ENCODE peak calls at places on chromosomes 13 and 19, in six cellular contexts. One of them, this sample, is unnamed.

GRCh38 chr13:23817833-23818232 is 71.4 kb downstream of the MIPEP start:
- DNase-seq in IMR-90: no peak
- DNase-seq in trophoblast cell: no peak
- DNase-seq in mesendoderm: no peak
- DNase-seq in neuronal stem cell: no peak
- DNase-seq in H9: no peak
- DNase-seq in this sample: no peak

GRCh38 chr13:109875746-109876145 is 89.4 kb upstream of the IRS2 start:
- DNase-seq in mesendoderm: no peak
- DNase-seq in H9: no peak
- DNase-seq in IMR-90: no peak
- DNase-seq in neuronal stem cell: no peak
- DNase-seq in trophoblast cell: no peak
- DNase-seq in this sample: no peak

GRCh38 chr19:1252221-1252817 is 3.9 kb downstream of the MIDN start:
- DNase-seq in trophoblast cell: peak; percentile 72
- DNase-seq in IMR-90: peak; percentile 88
- DNase-seq in H9: no peak
- DNase-seq in mesendoderm: peak; percentile 72
- DNase-seq in neuronal stem cell: no peak
- DNase-seq in this sample: peak; percentile 88

GRCh38 chr13:44106231-44107152 is 226.8 kb downstream of the LACC1 start:
- DNase-seq in trophoblast cell: peak; percentile 18
- DNase-seq in IMR-90: no peak
- DNase-seq in neuronal stem cell: no peak
- DNase-seq in mesendoderm: no peak
- DNase-seq in H9: no peak
- DNase-seq in this sample: no peak

GRCh38 chr19:16139752-16140151 is 3.7 kb upstream of the HSH2D start:
- DNase-seq in IMR-90: no peak
- DNase-seq in mesendoderm: no peak
- DNase-seq in neuronal stem cell: no peak
- DNase-seq in H9: no peak
- DNase-seq in trophoblast cell: no peak
- DNase-seq in this sample: no peak

GRCh38 chr13:83286737-83287136 is 595.5 kb downstream of the SLITRK1 start:
- DNase-seq in mesendoderm: no peak
- DNase-seq in trophoblast cell: no peak
- DNase-seq in H9: no peak
- DNase-seq in neuronal stem cell: no peak
- DNase-seq in IMR-90: peak; percentile 33
- DNase-seq in this sample: no peak

GRCh38 chr19:16603090-16603489 is 24.9 kb downstream of the MED26 start:
- DNase-seq in IMR-90: no peak
- DNase-seq in mesendoderm: no peak
- DNase-seq in H9: no peak
- DNase-seq in neuronal stem cell: no peak
- DNase-seq in trophoblast cell: no peak
- DNase-seq in this sample: no peak

GRCh38 chr19:41263042-41263849 is 926 bp upstream of the HNRNPUL1 start:
- DNase-seq in trophoblast cell: peak; percentile 68
- DNase-seq in IMR-90: peak; percentile 96
- DNase-seq in H9: peak; percentile 44
- DNase-seq in neuronal stem cell: no peak
- DNase-seq in mesendoderm: peak; percentile 69
- DNase-seq in this sample: peak; percentile 98

GRCh38 chr19:10961763-10962536 is 1.1 kb downstream of the SMARCA4 start:
- DNase-seq in neuronal stem cell: peak; percentile 35
- DNase-seq in mesendoderm: peak; percentile 37
- DNase-seq in IMR-90: peak; percentile 12
- DNase-seq in trophoblast cell: no peak
- DNase-seq in H9: no peak
- DNase-seq in this sample: peak; percentile 43

GRCh38 chr19:17405250-17406038 is at the start of gene BST2:
- DNase-seq in trophoblast cell: peak; percentile 38
- DNase-seq in H9: peak; percentile 64
- DNase-seq in neuronal stem cell: no peak
- DNase-seq in mesendoderm: peak; percentile 52
- DNase-seq in IMR-90: peak; percentile 37
- DNase-seq in this sample: peak; percentile 90

GRCh38 chr19:447816-448546 is 12.9 kb downstream of the SHC2 start:
- DNase-seq in IMR-90: no peak
- DNase-seq in H9: no peak
- DNase-seq in trophoblast cell: no peak
- DNase-seq in mesendoderm: no peak
- DNase-seq in neuronal stem cell: no peak
- DNase-seq in this sample: peak; percentile 85

GRCh38 chr19:38251564-38252051 is 4.6 kb downstream of the PPP1R14A start:
- DNase-seq in mesendoderm: peak; percentile 57
- DNase-seq in neuronal stem cell: no peak
- DNase-seq in H9: no peak
- DNase-seq in IMR-90: no peak
- DNase-seq in trophoblast cell: no peak
- DNase-seq in this sample: peak; percentile 56

GRCh38 chr19:1255186-1256161 is 7.1 kb downstream of the MIDN start:
- DNase-seq in neuronal stem cell: no peak
- DNase-seq in trophoblast cell: no peak
- DNase-seq in IMR-90: no peak
- DNase-seq in mesendoderm: no peak
- DNase-seq in H9: no peak
- DNase-seq in this sample: no peak

GRCh38 chr19:5436101-5436947 is 18.9 kb upstream of the ZNRF4 start:
- DNase-seq in H9: peak; percentile 94
- DNase-seq in trophoblast cell: no peak
- DNase-seq in mesendoderm: peak; percentile 90
- DNase-seq in neuronal stem cell: peak; percentile 89
- DNase-seq in IMR-90: peak; percentile 73
- DNase-seq in this sample: peak; percentile 33

GRCh38 chr19:4352701-4353121 is 9.3 kb downstream of the MPND start:
- DNase-seq in H9: peak; percentile 68
- DNase-seq in IMR-90: peak; percentile 71
- DNase-seq in mesendoderm: peak; percentile 69
- DNase-seq in trophoblast cell: no peak
- DNase-seq in neuronal stem cell: peak; percentile 72
- DNase-seq in this sample: peak; percentile 73

GRCh38 chr19:41886761-41887710 is 4.1 kb downstream of the ARHGEF1 start:
- DNase-seq in trophoblast cell: no peak
- DNase-seq in neuronal stem cell: no peak
- DNase-seq in H9: no peak
- DNase-seq in mesendoderm: peak; percentile 43
- DNase-seq in IMR-90: no peak
- DNase-seq in this sample: no peak

GRCh38 chr13:51643114-51643881 is 59.0 kb downstream of the WDFY2 start:
- DNase-seq in H9: no peak
- DNase-seq in IMR-90: peak; percentile 91
- DNase-seq in neuronal stem cell: no peak
- DNase-seq in trophoblast cell: peak; percentile 82
- DNase-seq in mesendoderm: peak; percentile 89
- DNase-seq in this sample: peak; percentile 95

GRCh38 chr13:94090773-94091172 is 388.7 kb downstream of the DCT start:
- DNase-seq in mesendoderm: no peak
- DNase-seq in IMR-90: peak; percentile 22
- DNase-seq in neuronal stem cell: no peak
- DNase-seq in H9: no peak
- DNase-seq in trophoblast cell: no peak
- DNase-seq in this sample: peak; percentile 35

GRCh38 chr19:7894612-7895309 is 6.5 kb downstream of the LRRC8E start:
- DNase-seq in trophoblast cell: no peak
- DNase-seq in H9: no peak
- DNase-seq in neuronal stem cell: no peak
- DNase-seq in mesendoderm: no peak
- DNase-seq in IMR-90: no peak
- DNase-seq in this sample: no peak

GRCh38 chr19:3335431-3336350 is 30.7 kb upstream of the NFIC start:
- DNase-seq in trophoblast cell: no peak
- DNase-seq in IMR-90: peak; percentile 57
- DNase-seq in neuronal stem cell: no peak
- DNase-seq in mesendoderm: no peak
- DNase-seq in H9: no peak
- DNase-seq in this sample: peak; percentile 78

GRCh38 chr19:41930926-41931592 is 2.8 kb upstream of the ERFL start:
- DNase-seq in H9: peak; percentile 84
- DNase-seq in mesendoderm: peak; percentile 73
- DNase-seq in IMR-90: no peak
- DNase-seq in trophoblast cell: no peak
- DNase-seq in neuronal stem cell: no peak
- DNase-seq in this sample: no peak

GRCh38 chr19:23914402-23915286 is at the start of gene ZNF726:
- DNase-seq in neuronal stem cell: peak; percentile 33
- DNase-seq in H9: no peak
- DNase-seq in trophoblast cell: peak; percentile 91
- DNase-seq in mesendoderm: peak; percentile 88
- DNase-seq in IMR-90: peak; percentile 87
- DNase-seq in this sample: peak; percentile 85

GRCh38 chr19:2110822-2111221 is 14.1 kb downstream of the IZUMO4 start:
- DNase-seq in mesendoderm: peak; percentile 33
- DNase-seq in neuronal stem cell: no peak
- DNase-seq in IMR-90: no peak
- DNase-seq in trophoblast cell: no peak
- DNase-seq in H9: no peak
- DNase-seq in this sample: no peak

DNA sequence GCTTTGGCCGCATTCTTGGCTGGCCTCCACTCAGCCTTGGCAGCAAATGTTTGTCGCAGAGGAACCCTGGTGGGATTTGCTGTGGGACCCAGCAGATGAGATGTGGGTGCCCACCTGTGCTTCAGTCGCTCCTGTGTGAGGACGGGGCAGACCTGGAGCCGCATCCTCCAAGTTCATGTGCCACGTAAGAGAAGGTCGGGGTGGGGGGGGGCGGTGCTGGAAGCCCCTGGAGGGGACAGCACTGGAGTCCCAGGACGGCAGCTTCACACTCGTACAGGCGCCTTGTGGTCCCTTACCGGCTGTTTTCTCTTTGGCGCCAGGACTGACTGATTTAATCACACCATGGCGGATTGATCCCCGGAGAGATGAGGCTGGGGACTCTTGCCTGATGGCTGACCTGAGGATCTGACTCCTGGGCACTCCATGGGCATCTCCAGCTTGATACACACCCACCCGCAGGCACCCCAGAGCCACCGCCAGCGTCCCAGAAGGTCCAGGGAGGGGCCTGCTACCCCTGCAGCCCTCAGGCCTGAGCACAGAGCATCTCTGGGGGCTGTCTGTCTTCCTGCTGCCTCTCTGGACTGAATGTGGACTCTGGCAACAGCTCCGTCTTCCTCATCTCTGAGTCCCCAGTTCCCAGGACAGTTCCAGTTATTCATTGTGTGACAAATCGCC is 10.0 kb upstream of the GRTP1 start:
- DNase-seq in H9: no peak
- DNase-seq in IMR-90: no peak
- DNase-seq in mesendoderm: no peak
- DNase-seq in neuronal stem cell: no peak
- DNase-seq in trophoblast cell: no peak
- DNase-seq in this sample: no peak
- H3K18ac ChIP-seq in H9: no peak overlapping the region
- H3K18ac ChIP-seq in IMR-90: no peak overlapping the region
- H3K18ac ChIP-seq in mesendoderm: no peak overlapping the region
- H3K18ac ChIP-seq in neuronal stem cell: no peak overlapping the region
- H3K18ac ChIP-seq in trophoblast cell: no peak overlapping the region
- H3K18ac ChIP-seq in this sample: no peak overlapping the region

GRCh38 chr19:27674701-27675100 is 1538.2 kb downstream of the UQCRFS1 start:
- DNase-seq in mesendoderm: no peak
- DNase-seq in IMR-90: no peak
- DNase-seq in neuronal stem cell: no peak
- DNase-seq in H9: no peak
- DNase-seq in trophoblast cell: no peak
- DNase-seq in this sample: no peak

GRCh38 chr19:27673986-27674385 is 1539.0 kb downstream of the UQCRFS1 start:
- DNase-seq in H9: no peak
- DNase-seq in neuronal stem cell: no peak
- DNase-seq in trophoblast cell: no peak
- DNase-seq in IMR-90: no peak
- DNase-seq in mesendoderm: no peak
- DNase-seq in this sample: no peak

GRCh38 chr19:27671876-27672275 is 1541.1 kb downstream of the UQCRFS1 start:
- DNase-seq in H9: no peak
- DNase-seq in mesendoderm: no peak
- DNase-seq in neuronal stem cell: no peak
- DNase-seq in trophoblast cell: no peak
- DNase-seq in IMR-90: no peak
- DNase-seq in this sample: no peak

GRCh38 chr19:27675771-27676170 is 1537.2 kb downstream of the UQCRFS1 start:
- DNase-seq in trophoblast cell: no peak
- DNase-seq in IMR-90: no peak
- DNase-seq in neuronal stem cell: no peak
- DNase-seq in mesendoderm: no peak
- DNase-seq in H9: no peak
- DNase-seq in this sample: no peak

GRCh38 chr19:27672309-27673047 is 1540.5 kb downstream of the UQCRFS1 start:
- DNase-seq in mesendoderm: no peak
- DNase-seq in neuronal stem cell: no peak
- DNase-seq in trophoblast cell: no peak
- DNase-seq in H9: no peak
- DNase-seq in IMR-90: no peak
- DNase-seq in this sample: no peak
- H2BK5ac ChIP-seq in mesendoderm: no peak overlapping the region
- H2BK5ac ChIP-seq in neuronal stem cell: no peak overlapping the region
- H2BK5ac ChIP-seq in trophoblast cell: no peak overlapping the region
- H2BK5ac ChIP-seq in H9: no peak overlapping the region
- H2BK5ac ChIP-seq in IMR-90: no peak overlapping the region
- H2BK5ac ChIP-seq in this sample: no peak overlapping the region

GRCh38 chr19:45097776-45098520 is 5.0 kb downstream of the PPP1R37 start:
- DNase-seq in H9: no peak
- DNase-seq in IMR-90: peak; percentile 98
- DNase-seq in trophoblast cell: peak; percentile 32
- DNase-seq in mesendoderm: peak; percentile 89
- DNase-seq in neuronal stem cell: no peak
- DNase-seq in this sample: peak; percentile 97
- H3K79me1 ChIP-seq in H9: no peaks in the 10 kb centered on the region
- H3K79me1 ChIP-seq in IMR-90: peaks cover 89% of the 10 kb centered on the region
- H3K79me1 ChIP-seq in trophoblast cell: peaks cover 4% of the 10 kb centered on the region
- H3K79me1 ChIP-seq in mesendoderm: peaks cover 58% of the 10 kb centered on the region
- H3K79me1 ChIP-seq in neuronal stem cell: peaks cover 20% of the 10 kb centered on the region
- H3K79me1 ChIP-seq in this sample: peaks cover 13% of the 10 kb centered on the region

GRCh38 chr19:56596676-56597075 is 1.6 kb downstream of the ZNF71 start:
- DNase-seq in H9: no peak
- DNase-seq in mesendoderm: no peak
- DNase-seq in neuronal stem cell: no peak
- DNase-seq in IMR-90: no peak
- DNase-seq in trophoblast cell: no peak
- DNase-seq in this sample: no peak

GRCh38 chr19:56594446-56594782 is 688 bp upstream of the ZNF71 start:
- DNase-seq in neuronal stem cell: no peak
- DNase-seq in IMR-90: no peak
- DNase-seq in mesendoderm: no peak
- DNase-seq in trophoblast cell: no peak
- DNase-seq in H9: no peak
- DNase-seq in this sample: no peak

GRCh38 chr19:56597696-56598095 is 2.6 kb downstream of the ZNF71 start:
- DNase-seq in IMR-90: peak; percentile 27
- DNase-seq in H9: no peak
- DNase-seq in neuronal stem cell: no peak
- DNase-seq in mesendoderm: no peak
- DNase-seq in trophoblast cell: no peak
- DNase-seq in this sample: no peak

GRCh38 chr19:56595548-56595899 is 422 bp downstream of the ZNF71 start:
- DNase-seq in mesendoderm: no peak
- DNase-seq in H9: no peak
- DNase-seq in trophoblast cell: no peak
- DNase-seq in neuronal stem cell: no peak
- DNase-seq in IMR-90: peak; percentile 9
- DNase-seq in this sample: peak; percentile 44

GRCh38 chr19:56594783-56595547 is at the start of gene ZNF71:
- DNase-seq in neuronal stem cell: peak; percentile 87
- DNase-seq in trophoblast cell: peak; percentile 75
- DNase-seq in H9: peak; percentile 93
- DNase-seq in IMR-90: peak; percentile 78
- DNase-seq in mesendoderm: peak; percentile 93
- DNase-seq in this sample: peak; percentile 85
- H3K18ac ChIP-seq in neuronal stem cell: peak within 1 kb of the TSS; percentile 97
- H3K18ac ChIP-seq in trophoblast cell: peak within 1 kb of the TSS; percentile 47
- H3K18ac ChIP-seq in H9: peak within 1 kb of the TSS; percentile 21
- H3K18ac ChIP-seq in IMR-90: peak within 1 kb of the TSS; percentile 72
- H3K18ac ChIP-seq in mesendoderm: no peak within 1 kb of the TSS
- H3K18ac ChIP-seq in this sample: peak within 1 kb of the TSS; percentile 96

This sample was measured in mesenchymal stem cell.